ENCODE peak calls at places on chromosomes 2 and 18, in four cellular contexts. G is GM23338, L is IMR-90, M is GM23248. Y is an unnamed sample.

GRCh38 chr2:85243101-85244072 is 84.4 kb downstream of the TGOLN2 start:
- DNase-seq in M (peak), L (no peak), G (peak), Y (no peak)

GRCh38 chr2:57876313-57876712 is 170.3 kb upstream of the VRK2 start:
- DNase-seq in G (no peak), L (no peak), M (no peak), Y (no peak)

GRCh38 chr18:49999128-49999527 is 185.8 kb upstream of the ACAA2 start:
- DNase-seq in G (no peak), L (no peak), M (no peak), Y (no peak)

GRCh38 chr2:42202299-42203008 is 33.3 kb downstream of the EML4 start:
- DNase-seq in M (peak), G (no peak), L (peak), Y (no peak)

GRCh38 chr18:55228707-55229106 is 269.4 kb upstream of the CCDC68 start:
- DNase-seq in M (no peak), G (peak), L (no peak), Y (no peak)

GRCh38 chr18:43578636-43579203 is 301.4 kb upstream of the SYT4 start:
- DNase-seq in L (no peak), G (peak), M (no peak), Y (no peak)

GRCh38 chr2:198700330-198700729 is 757.4 kb downstream of the SATB2 start:
- DNase-seq in M (no peak), G (no peak), L (no peak), Y (no peak)

GRCh38 chr2:167114018-167114417 is 225.7 kb downstream of the XIRP2 start:
- DNase-seq in L (peak), G (no peak), M (no peak), Y (peak)

GRCh38 chr2:175309799-175310198 is 128.3 kb upstream of the ATP5MC3 start:
- DNase-seq in M (peak), G (peak), L (peak), Y (no peak)

GRCh38 chr2:142291964-142292363 is 161.1 kb upstream of the LRP1B start:
- DNase-seq in L (no peak), G (no peak), M (no peak), Y (no peak)

GRCh38 chr18:3498705-3499451 is 48.9 kb downstream of the TGIF1 start:
- DNase-seq in M (peak), L (peak), G (peak), Y (no peak)

GRCh38 chr2:148990968-148991367 is 47.5 kb upstream of the LYPD6B start:
- DNase-seq in M (no peak), G (no peak), L (no peak), Y (no peak)

GRCh38 chr2:20110383-20110782 is 59.0 kb upstream of the LAPTM4A start:
- DNase-seq in M (no peak), G (no peak), L (no peak), Y (no peak)

GRCh38 chr2:8438476-8438875 is 243.4 kb upstream of the ID2 start:
- DNase-seq in M (no peak), G (no peak), L (no peak), Y (no peak)

GRCh38 chr2:3639653-3640052 is 18.3 kb upstream of the ALLC start:
- DNase-seq in M (no peak), G (no peak), L (no peak), Y (no peak)

GRCh38 chr18:56913970-56914369 is 232.9 kb upstream of the BOD1L2 start:
- DNase-seq in L (no peak), M (no peak), G (no peak), Y (no peak)

GRCh38 chr2:78355967-78356366 is 669.5 kb upstream of the REG3G start:
- DNase-seq in M (no peak), G (no peak), L (no peak), Y (no peak)

GRCh38 chr2:157498501-157498900 is 54.6 kb upstream of the CYTIP start:
- DNase-seq in L (no peak), G (no peak), M (no peak), Y (no peak)

GRCh38 chr2:78540255-78540654 is 485.2 kb upstream of the REG3G start:
- DNase-seq in G (no peak), M (no peak), L (no peak), Y (no peak)

GRCh38 chr2:238651306-238652052 is 196.4 kb upstream of the TWIST2 start:
- DNase-seq in G (no peak), L (no peak), M (no peak), Y (no peak)

GRCh38 chr2:197615033-197615652 is 60.2 kb downstream of the RFTN2 start:
- DNase-seq in M (no peak), L (no peak), G (peak), Y (peak)

GRCh38 chr18:49170925-49171509 is 220.3 kb upstream of the SMAD7 start:
- DNase-seq in M (no peak), G (no peak), L (no peak), Y (no peak)

GRCh38 chr18:42578781-42579180 is 536.7 kb downstream of the RIT2 start:
- DNase-seq in G (no peak), M (peak), L (no peak), Y (no peak)

GRCh38 chr2:28305202-28305601 is 87.5 kb upstream of the FOSL2 start:
- DNase-seq in L (no peak), M (no peak), G (no peak), Y (no peak)

GRCh38 chr18:1513519-1513918 is 608.8 kb downstream of the ADCYAP1 start:
- DNase-seq in L (no peak), G (no peak), M (peak), Y (no peak)

GRCh38 chr18:40752336-40752735 is 1202.7 kb upstream of the PIK3C3 start:
- DNase-seq in M (no peak), L (no peak), G (no peak), Y (no peak)

GRCh38 chr2:101741775-101742520 is 44.4 kb downstream of the MAP4K4 start:
- DNase-seq in G (peak), M (no peak), L (no peak), Y (no peak)

GRCh38 chr2:60550984-60551240 is 2.5 kb downstream of the BCL11A start:
- DNase-seq in L (no peak), M (no peak), G (no peak), Y (no peak)

GRCh38 chr2:216535454-216535995 is 36.9 kb downstream of the RPL37A start:
- DNase-seq in M (peak), L (peak), G (no peak), Y (peak)

GRCh38 chr2:218605438-218605837 is 2.3 kb upstream of the PLCD4 start:
- DNase-seq in G (no peak), L (peak), M (peak), Y (no peak)

GRCh38 chr2:20196053-20196880 is 28.7 kb downstream of the SDC1 start:
- DNase-seq in L (no peak), G (no peak), M (no peak), Y (no peak)

GRCh38 chr2:121185571-121186074 is 99.4 kb downstream of the TFCP2L1 start:
- DNase-seq in G (no peak), L (no peak), M (peak), Y (peak)

GRCh38 chr2:235217814-235218213 is 266.0 kb downstream of the SH3BP4 start:
- DNase-seq in G (no peak), M (peak), L (peak), Y (peak)

GRCh38 chr2:17416891-17417391 is 101.3 kb downstream of the RAD51AP2 start:
- DNase-seq in L (peak), M (peak), G (no peak), Y (peak)

GRCh38 chr2:189304360-189304759 is 124.8 kb upstream of the COL5A2 start:
- DNase-seq in L (no peak), M (no peak), G (no peak), Y (no peak)

GRCh38 chr18:34807106-34807796 is 97.2 kb downstream of the DTNA start:
- DNase-seq in M (no peak), G (peak), L (no peak), Y (peak)

GRCh38 chr18:68714356-68714706 is 577 bp downstream of the TMX3 start:
- DNase-seq in G (peak), M (no peak), L (no peak), Y (no peak)

GRCh38 chr18:68713791-68714190 is 1.1 kb downstream of the TMX3 start:
- DNase-seq in M (peak), L (no peak), G (no peak), Y (peak)

GRCh38 chr18:68714707-68715496 is at the start of gene TMX3:
- DNase-seq in M (peak), L (peak), G (peak), Y (peak)

GRCh38 chr18:68713131-68713530 is 1.8 kb downstream of the TMX3 start:
- DNase-seq in M (no peak), G (peak), L (no peak), Y (no peak)
- H3K4me2 ChIP-seq in M (peak), G (peak), L (peak), Y (peak)

GRCh38 chr18:37403788-37404187 is 161.8 kb downstream of the CELF4 start:
- DNase-seq in G (no peak), L (no peak), M (no peak), Y (no peak)
- H3K27ac ChIP-seq in G (no peak), L (peak), M (no peak), Y (no peak)

DNA sequence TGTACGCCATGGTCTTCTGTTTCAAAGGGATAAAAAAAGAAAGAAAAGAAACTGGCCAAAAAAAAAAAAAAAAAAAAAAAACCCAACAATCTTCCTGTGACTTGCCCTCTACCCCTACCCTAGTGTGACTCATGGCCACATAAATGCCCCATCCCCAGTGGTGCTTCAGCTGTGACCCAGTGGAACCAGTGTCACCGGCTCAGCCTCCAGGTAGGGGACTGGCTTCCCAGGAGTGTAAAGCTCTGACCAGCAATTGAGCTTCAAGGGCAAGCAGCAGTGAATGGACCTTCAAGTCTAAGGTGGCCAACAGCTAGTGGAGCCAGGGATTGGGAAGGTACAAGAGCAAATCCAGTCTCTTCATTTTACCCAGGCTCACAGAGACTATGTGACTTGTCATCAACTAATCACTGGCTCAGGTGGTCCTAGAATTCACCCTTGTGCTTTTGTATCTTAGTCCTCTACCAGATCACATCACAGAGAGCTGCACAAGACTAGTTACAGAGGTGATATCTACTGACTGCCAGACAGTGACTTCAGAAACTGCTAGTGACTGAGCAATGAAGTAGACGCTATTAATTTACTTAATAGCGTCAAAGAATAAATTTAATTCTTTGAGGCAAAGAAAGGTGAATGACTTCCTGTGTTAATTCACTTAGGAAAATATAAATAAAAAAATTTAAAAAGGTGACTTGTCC is 1.3 kb upstream of the TGFBRAP1 start:
- DNase-seq in M (no peak), L (no peak), G (no peak), Y (peak)
- H3K4me2 ChIP-seq in M (peak), L (no peak), G (peak), Y (peak)

DNA sequence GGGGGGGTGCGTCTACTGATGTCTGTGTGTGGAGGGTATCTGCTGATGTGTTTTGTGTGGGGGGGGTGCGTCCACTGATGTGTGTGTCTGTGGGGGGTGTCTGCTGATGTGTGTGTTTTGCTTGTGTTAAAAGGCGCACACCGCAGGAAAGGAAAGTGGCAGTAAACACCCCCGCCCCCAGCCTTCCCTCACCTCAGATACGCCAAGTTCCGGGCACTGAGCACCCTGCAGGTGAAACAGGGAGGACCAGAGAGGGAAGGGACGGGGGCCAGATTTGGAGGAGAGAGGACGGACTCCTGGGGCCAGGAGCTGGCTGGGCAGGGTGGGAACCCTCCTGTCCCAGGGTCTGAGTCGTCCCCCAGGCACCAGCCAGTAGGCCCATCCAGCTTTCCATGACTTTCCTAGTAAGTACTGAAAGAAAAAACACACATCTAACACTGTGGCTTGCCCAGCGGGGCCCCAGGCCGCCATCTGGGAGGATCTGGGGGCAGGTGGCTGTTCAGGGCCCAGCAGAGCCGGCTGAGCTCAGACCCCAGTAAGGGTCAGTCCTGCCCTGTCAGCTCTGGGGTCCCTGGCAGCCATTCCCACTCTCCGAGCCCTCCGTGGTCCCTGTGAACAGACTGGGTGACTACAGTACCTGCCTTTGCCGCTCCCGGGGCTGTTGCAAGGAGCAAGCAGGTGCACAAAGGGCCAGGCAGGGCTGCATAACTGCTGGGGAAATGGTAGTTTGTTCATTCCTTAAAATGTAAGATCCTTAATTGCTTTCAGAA is 126.9 kb downstream of the NFATC1 start:
- DNase-seq in L (no peak), M (no peak), G (no peak), Y (no peak)
- H3K27ac ChIP-seq in L (no peak), M (no peak), G (no peak), Y (no peak)

DNA sequence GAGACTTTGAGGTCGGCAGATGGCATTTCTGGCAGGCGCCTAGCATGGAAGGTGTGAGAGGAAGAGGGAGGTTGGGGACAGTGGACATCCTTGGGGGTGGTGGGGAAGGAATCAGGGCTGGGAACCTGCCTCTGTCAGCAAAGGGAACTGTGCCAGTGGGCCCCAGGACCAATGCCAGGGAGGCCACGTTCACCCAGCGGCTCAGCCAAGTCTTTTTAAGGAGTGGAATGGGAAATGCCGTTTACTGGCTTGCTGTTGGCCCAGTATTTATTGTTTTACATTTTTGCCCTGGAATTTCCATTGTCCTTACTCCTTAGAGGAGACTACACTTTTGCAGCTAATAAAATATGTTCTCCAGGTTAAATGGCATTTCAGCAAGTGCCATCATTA is 135.2 kb downstream of the MCFD2 start:
- DNase-seq in L (no peak), M (peak), G (no peak), Y (no peak)
- H3K4me2 ChIP-seq in L (no peak), M (no peak), G (peak), Y (no peak)

DNA sequence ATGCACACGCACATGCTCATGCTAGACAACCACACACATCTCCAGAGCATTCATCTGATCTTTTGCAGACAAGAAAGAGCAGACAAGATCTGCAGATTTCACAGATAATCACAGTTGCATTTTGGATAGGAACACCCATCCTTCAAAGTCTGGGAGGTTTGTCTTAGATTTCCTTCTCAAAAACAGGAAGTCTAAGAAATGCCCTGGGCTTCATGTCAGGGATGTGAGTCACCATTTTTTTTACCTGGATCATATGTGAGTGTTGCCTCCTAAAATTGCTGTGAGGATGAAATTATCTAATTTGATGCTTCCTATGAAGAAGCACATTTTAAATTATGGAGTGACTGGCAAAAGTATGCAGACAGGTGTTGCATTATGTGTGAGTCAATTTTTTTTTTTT is 46.1 kb downstream of the SRD5A2 start:
- DNase-seq in G (no peak), L (no peak), M (no peak), Y (no peak)
- H3K27ac ChIP-seq in G (no peak), L (no peak), M (no peak), Y (no peak)